ENCODE peak calls at places on chromosomes 7 and 10, in six cellular contexts. M, I, T, C, P and Y are unnamed samples.

GRCh38 chr7:129553861-129554530 is 51.7 kb downstream of the SMKR1 start:
- DNase-seq in T (peak), C (no peak), I (peak), P (no peak), M (no peak), Y (no peak)

GRCh38 chr7:3867847-3868246 is 566.8 kb downstream of the SDK1 start:
- DNase-seq in C (no peak), T (no peak), M (peak), P (no peak), I (no peak), Y (no peak)

GRCh38 chr7:42432644-42433043 is 195.6 kb upstream of the GLI3 start:
- DNase-seq in I (no peak), P (no peak), T (no peak), M (no peak), C (no peak), Y (no peak)

GRCh38 chr10:123150986-123151738 is 3.0 kb upstream of the BUB3 start:
- DNase-seq in P (no peak), T (peak), M (no peak), C (no peak), I (peak), Y (no peak)

GRCh38 chr10:62093863-62094291 is 174.8 kb downstream of the RTKN2 start:
- DNase-seq in M (peak), P (peak), C (no peak), I (peak), T (no peak), Y (peak)

GRCh38 chr7:106377847-106378361 is 93.1 kb upstream of the NAMPT start:
- DNase-seq in C (peak), M (no peak), T (peak), P (no peak), I (no peak), Y (no peak)

GRCh38 chr7:127375626-127376025 is 16.9 kb downstream of the ZNF800 start:
- DNase-seq in T (no peak), P (no peak), C (no peak), I (no peak), M (no peak), Y (no peak)

GRCh38 chr10:33302188-33302829 is 32.2 kb downstream of the NRP1 start:
- DNase-seq in P (no peak), I (no peak), C (no peak), M (no peak), T (no peak), Y (no peak)

GRCh38 chr10:126749030-126749655 is 78.7 kb upstream of the C10orf90 start:
- DNase-seq in M (peak), C (peak), P (peak), T (peak), I (peak), Y (peak)

GRCh38 chr7:46178685-46179084 is 257.6 kb upstream of the IGFBP3 start:
- DNase-seq in P (no peak), M (no peak), T (peak), I (peak), C (no peak), Y (no peak)

GRCh38 chr7:55130554-55131198 is 111.9 kb downstream of the EGFR start:
- DNase-seq in P (no peak), I (peak), T (peak), M (peak), C (no peak), Y (no peak)

GRCh38 chr7:50389961-50390360 is 60.2 kb downstream of the FIGNL1 start:
- DNase-seq in M (no peak), C (no peak), P (no peak), I (no peak), T (no peak), Y (no peak)

GRCh38 chr10:125631806-125632205 is 51.2 kb downstream of the TEX36 start:
- DNase-seq in I (no peak), P (no peak), C (no peak), T (no peak), M (no peak), Y (no peak)

GRCh38 chr7:140544278-140544896 is 65.1 kb upstream of the MKRN1 start:
- DNase-seq in C (no peak), I (no peak), P (no peak), T (no peak), M (no peak), Y (no peak)

GRCh38 chr10:13614530-13615332 is 28.0 kb downstream of the PRPF18 start:
- DNase-seq in M (peak), C (peak), I (peak), P (no peak), T (peak), Y (peak)

GRCh38 chr10:13615650-13616049 is 28.9 kb downstream of the PRPF18 start:
- DNase-seq in C (no peak), M (no peak), T (no peak), I (no peak), P (no peak), Y (no peak)

GRCh38 chr10:13613519-13613918 is 26.8 kb downstream of the PRPF18 start:
- DNase-seq in M (peak), C (peak), P (no peak), I (peak), T (peak), Y (no peak)

GRCh38 chr10:13617146-13617545 is 30.4 kb downstream of the PRPF18 start:
- DNase-seq in P (no peak), T (no peak), M (no peak), I (peak), C (no peak), Y (no peak)

DNA sequence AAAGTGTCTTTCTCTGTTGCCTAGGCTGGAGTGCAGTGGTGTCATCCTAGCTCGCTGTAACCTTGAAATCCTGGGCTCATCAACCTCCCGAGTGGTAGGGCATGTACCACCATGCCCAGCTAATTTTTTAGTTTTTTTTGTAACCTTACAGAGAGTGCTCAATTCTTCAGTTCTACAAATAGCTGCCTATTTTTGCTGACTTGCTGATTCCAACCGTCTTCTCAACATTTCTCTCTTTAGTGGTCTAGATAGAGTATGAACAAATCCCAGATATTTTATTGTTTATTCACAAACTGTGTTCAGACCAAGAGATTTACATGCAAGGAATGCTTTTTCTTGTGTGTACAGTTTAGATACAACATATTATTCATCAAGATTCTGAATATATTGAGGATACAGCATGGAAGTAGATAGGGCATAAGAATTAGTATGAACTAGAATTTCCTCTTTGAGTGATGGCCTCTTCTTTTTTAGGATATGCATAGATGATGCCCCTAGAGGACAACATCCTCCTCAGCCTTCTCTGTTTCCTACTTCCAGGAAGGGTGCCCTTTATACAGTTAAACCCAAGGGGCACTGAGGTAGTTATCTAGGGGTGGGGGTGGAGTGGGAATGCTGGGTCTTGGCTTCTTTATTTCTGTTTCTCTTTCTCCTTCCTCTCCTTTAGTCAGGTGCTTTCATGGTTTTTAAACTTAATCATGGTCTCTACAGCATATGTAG is 26.0 kb downstream of the PRPF18 start:
- DNase-seq in I (no peak), P (no peak), M (no peak), T (no peak), C (no peak), Y (no peak)
- TF ChIP-seq CTCF in I (no peak), P (peak), M (no peak), T (no peak), C (no peak), Y (peak)

DNA sequence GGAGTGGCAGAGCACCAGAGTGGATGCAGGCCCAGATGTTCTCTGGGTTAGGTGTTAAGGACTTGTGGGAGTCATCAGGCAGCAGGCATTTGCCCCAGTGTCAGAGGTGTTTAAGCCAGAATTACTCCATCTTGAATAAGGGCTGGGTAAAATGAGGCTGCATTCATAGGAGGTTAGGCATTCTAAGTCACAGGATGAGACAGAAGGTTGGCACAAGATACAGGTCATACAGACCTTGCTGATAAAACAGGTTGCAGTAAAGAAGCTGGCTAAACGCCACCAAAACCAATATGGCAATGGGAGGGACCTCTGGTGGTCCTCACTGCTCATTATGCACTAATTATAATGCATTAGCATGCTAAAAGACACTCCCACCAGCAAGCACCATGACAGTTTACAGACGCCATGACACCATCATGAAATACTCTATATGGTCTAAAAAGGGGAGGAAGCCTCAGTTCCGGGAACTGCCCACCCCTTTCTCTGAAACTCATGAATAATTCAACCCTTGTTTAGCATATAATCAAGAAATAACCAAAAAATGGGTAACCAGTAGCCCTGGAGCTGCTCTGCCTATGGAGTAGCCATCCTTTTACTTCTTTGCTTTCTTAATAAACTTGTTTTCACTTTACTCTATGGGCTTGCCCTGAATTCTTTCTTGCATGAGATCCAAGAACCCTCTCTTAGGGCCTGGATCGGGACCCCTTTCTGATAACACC is 882 bp upstream of the LRRC61 start:
- DNase-seq in T (no peak), C (no peak), I (no peak), P (no peak), M (no peak), Y (no peak)
- H3K4me3 ChIP-seq in T (peak), C (no peak), I (no peak), P (peak), M (no peak), Y (no peak)

GRCh38 chr10:133260895-133261725 is 15.6 kb downstream of the ADAM8 start:
- DNase-seq in I (peak), T (no peak), P (no peak), M (peak), C (peak), Y (no peak)
- TF ChIP-seq CTCF in I (no peak), T (no peak), P (no peak), M (no peak), C (no peak), Y (no peak)

GRCh38 chr7:135160858-135161653 is 9.5 kb downstream of the CYREN start:
- DNase-seq in P (no peak), T (no peak), C (no peak), M (no peak), I (no peak), Y (no peak)
- H3K4me3 ChIP-seq in P (no peak), T (no peak), C (no peak), M (no peak), I (no peak), Y (no peak)

DNA sequence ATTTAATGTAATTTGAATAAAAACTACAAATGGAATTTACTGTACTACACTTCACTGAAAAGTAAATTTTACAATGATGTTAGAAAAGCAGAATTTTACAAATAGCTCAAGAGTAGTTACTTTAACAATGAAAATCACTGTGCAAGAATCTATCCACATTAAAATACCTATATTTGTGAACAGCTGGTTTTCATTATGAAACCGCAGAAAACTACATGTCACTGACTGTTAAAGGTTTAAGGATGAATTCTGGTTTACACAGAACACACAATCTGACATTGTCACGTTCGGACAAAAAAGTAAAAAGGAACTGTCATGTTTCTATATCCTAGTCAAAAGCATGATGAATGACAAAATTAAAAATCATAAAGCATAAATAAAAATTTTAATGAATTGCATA is 415.3 kb upstream of the PRKCQ start:
- DNase-seq in M (no peak), P (no peak), T (no peak), I (peak), C (no peak), Y (peak)
- TF ChIP-seq CTCF in M (no peak), P (no peak), T (no peak), I (no peak), C (no peak), Y (no peak)

GRCh38 chr7:37353949-37354660 is 94.6 kb downstream of the ELMO1 start:
- DNase-seq in M (no peak), I (no peak), T (no peak), C (no peak), P (no peak), Y (no peak)
- H3K4me3 ChIP-seq in M (no peak), I (no peak), T (no peak), C (no peak), P (no peak), Y (no peak)

GRCh38 chr7:31123317-31123716 is 71.2 kb downstream of the ADCYAP1R1 start:
- DNase-seq in T (no peak), P (no peak), C (no peak), I (no peak), M (no peak), Y (no peak)

GRCh38 chr7:31125171-31125570 is 73.1 kb downstream of the ADCYAP1R1 start:
- DNase-seq in T (no peak), M (no peak), I (no peak), P (no peak), C (no peak), Y (no peak)

GRCh38 chr7:31129067-31129466 is 77.0 kb downstream of the ADCYAP1R1 start:
- DNase-seq in C (no peak), P (no peak), I (no peak), T (peak), M (no peak), Y (no peak)

GRCh38 chr7:31123726-31124125 is 71.6 kb downstream of the ADCYAP1R1 start:
- DNase-seq in I (no peak), C (no peak), M (no peak), P (no peak), T (no peak), Y (no peak)

GRCh38 chr7:31126976-31127375 is 74.9 kb downstream of the ADCYAP1R1 start:
- DNase-seq in T (no peak), P (no peak), M (peak), C (no peak), I (peak), Y (no peak)
- TF ChIP-seq CTCF in T (peak), P (peak), M (peak), C (no peak), I (peak), Y (peak)

DNA sequence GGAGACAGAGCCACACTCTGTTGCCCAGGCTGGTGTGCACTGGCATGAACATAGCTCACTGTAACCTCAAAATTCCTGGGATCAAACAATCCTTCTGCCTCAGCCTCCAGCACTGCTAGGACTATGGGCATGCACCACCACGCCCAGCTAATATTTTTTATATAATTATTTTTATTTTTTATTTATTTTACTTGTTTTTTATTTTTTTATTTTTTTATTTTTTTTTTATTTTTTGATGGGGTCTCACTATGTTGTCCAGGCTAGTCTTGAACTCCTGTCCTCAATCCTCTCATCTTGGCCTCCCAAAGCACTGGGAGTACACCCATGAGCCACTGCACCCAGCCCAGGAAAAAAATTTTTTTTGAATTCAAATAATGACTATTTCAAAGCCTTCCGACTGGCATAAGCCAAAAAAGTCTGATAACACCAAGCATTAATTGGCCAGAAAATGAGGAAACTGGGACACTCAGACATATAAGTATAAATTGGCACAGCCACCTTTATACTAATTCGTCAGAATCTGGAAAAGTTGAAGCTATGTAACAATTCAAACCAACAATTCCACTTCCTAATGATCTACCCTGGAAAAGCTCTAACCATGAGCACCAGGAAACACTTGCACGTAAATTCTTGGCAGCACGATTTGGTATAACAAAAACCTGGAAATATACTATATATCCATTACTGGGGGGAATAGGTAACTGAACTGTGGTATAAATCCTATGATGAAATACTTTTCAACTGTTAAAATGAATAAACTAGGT is 6.3 kb downstream of the ZC3HAV1 start:
- DNase-seq in I (no peak), C (no peak), T (no peak), P (no peak), M (no peak), Y (no peak)
- H3K4me3 ChIP-seq in I (no peak), C (no peak), T (no peak), P (no peak), M (no peak), Y (no peak)

DNA sequence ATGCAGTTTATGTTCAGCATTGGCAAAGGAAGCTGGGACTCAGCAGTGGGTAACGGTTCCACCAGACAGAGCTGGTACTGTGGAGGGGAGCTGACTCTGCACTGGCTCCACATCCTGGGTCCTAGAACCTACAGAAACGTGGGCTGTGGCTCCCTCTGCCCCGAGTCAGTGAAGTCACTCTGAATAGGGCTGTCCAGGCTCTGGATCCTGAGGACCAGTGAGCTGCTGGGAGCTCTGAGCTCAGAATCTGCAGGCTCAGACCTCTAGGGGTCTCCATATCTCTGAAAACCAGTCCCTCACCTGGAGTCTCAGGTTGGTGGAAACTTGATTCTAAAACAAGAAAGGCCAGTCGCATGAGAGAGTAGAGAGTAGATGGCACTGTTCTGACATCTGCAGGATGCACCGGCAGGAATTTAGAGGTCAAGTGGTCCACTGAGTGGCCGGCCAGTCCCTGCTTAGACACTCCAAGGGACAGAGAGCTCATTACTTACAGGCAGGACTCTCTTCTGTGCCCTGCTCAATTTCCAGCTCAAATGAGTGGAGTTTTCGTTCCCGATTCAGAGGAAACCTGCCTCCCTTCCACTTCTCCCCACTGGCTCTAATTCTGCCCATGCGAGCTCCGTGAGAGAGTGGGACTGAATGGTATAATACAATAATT is 18.6 kb downstream of the NPFFR1 start:
- DNase-seq in M (peak), C (peak), T (peak), I (no peak), P (no peak), Y (no peak)
- TF ChIP-seq CTCF in M (no peak), C (peak), T (peak), I (no peak), P (peak), Y (no peak)